ENCODE peak calls at places on chromosomes 6 and 20, in nine cellular contexts. N is astrocyte of the spinal cord, M is mucosa of descending colon, W is AG10803, G is brain microvascular endothelial cell, O is BJ, K is glutamatergic neuron, T is progenitor cell of endocrine pancreas, L is AG09309. D is an unnamed sample.

GRCh38 chr6:143536866-143537691 is 25.6 kb upstream of the FUCA2 start:
- DNase-seq in O (no peak), T (peak; percentile 53), W (peak; percentile 57), G (peak; percentile 45), N (peak; percentile 62), K (peak; percentile 76), M (peak; percentile 83), L (no peak), D (peak; percentile 75)

GRCh38 chr6:130018830-130019795 is 732 bp downstream of the L3MBTL3 start:
- DNase-seq in W (peak; percentile 45), K (peak; percentile 50), G (no peak), L (no peak), N (peak; percentile 34), T (peak; percentile 18), O (no peak), M (peak; percentile 65), D (peak; percentile 68)

GRCh38 chr20:59599941-59600340 is 4.4 kb upstream of the PHACTR3 start:
- DNase-seq in W (no peak), L (no peak), K (no peak), M (no peak), T (no peak), N (no peak), O (no peak), G (no peak), D (no peak)

GRCh38 chr20:63508072-63508768 is 9.3 kb upstream of the EEF1A2 start:
- DNase-seq in N (no peak), M (no peak), O (no peak), G (no peak), K (no peak), T (peak; percentile 7), L (no peak), W (no peak), D (peak; percentile 65)

GRCh38 chr20:24739751-24740150 is 209.3 kb upstream of the CST7 start:
- DNase-seq in L (no peak), T (no peak), G (no peak), W (no peak), O (no peak), K (no peak), N (no peak), M (no peak), D (no peak)

GRCh38 chr6:139027620-139028182 is 844 bp upstream of the ABRACL start:
- DNase-seq in T (no peak), O (no peak), N (no peak), K (peak; percentile 21), M (no peak), W (peak; percentile 25), G (peak; percentile 40), L (no peak), D (no peak)

GRCh38 chr6:158655569-158656450 is 6.0 kb downstream of the SYTL3 start:
- DNase-seq in T (no peak), W (no peak), O (no peak), L (no peak), K (no peak), G (no peak), N (no peak), M (no peak), D (peak; percentile 52)

GRCh38 chr6:116268589-116269293 is 11.0 kb downstream of the TSPYL1 start:
- DNase-seq in T (no peak), L (peak; percentile 42), N (peak; percentile 84), K (no peak), G (peak; percentile 67), O (peak; percentile 29), M (no peak), W (peak; percentile 82), D (no peak)

GRCh38 chr20:965956-966355 is 36.2 kb downstream of the RSPO4 start:
- DNase-seq in L (no peak), O (no peak), M (no peak), K (no peak), T (no peak), W (no peak), G (no peak), N (no peak), D (no peak)

GRCh38 chr6:788058-788457 is 95.1 kb upstream of the EXOC2 start:
- DNase-seq in T (no peak), K (no peak), W (no peak), L (no peak), M (no peak), N (no peak), G (no peak), O (no peak), D (no peak)

GRCh38 chr6:75090574-75090973 is 115.3 kb downstream of the COL12A1 start:
- DNase-seq in K (no peak), T (no peak), N (no peak), M (no peak), W (no peak), L (no peak), G (no peak), O (no peak), D (no peak)

GRCh38 chr6:169618526-169619490 is 83.0 kb downstream of the WDR27 start:
- DNase-seq in O (peak; percentile 93), G (peak; percentile 73), L (peak; percentile 99), N (peak; percentile 96), W (peak; percentile 97), M (no peak), K (no peak), T (no peak), D (no peak)

GRCh38 chr20:21103582-21104465 is 2.3 kb downstream of the LINC00237 start:
- DNase-seq in G (no peak), T (no peak), M (no peak), O (no peak), N (no peak), W (no peak), L (no peak), K (no peak), D (no peak)

GRCh38 chr20:33769032-33769431 is 37.2 kb downstream of the ZNF341 start:
- DNase-seq in G (no peak), L (no peak), N (no peak), T (no peak), W (no peak), K (no peak), M (no peak), O (no peak), D (no peak)

GRCh38 chr6:85464260-85464644 is 14.4 kb downstream of the NT5E start:
- DNase-seq in G (peak; percentile 98), W (peak; percentile 93), N (peak; percentile 99), M (no peak), O (peak; percentile 88), K (no peak), L (peak; percentile 94), T (no peak), D (no peak)

GRCh38 chr6:88365230-88365629 is 199.1 kb upstream of the CNR1 start:
- DNase-seq in K (no peak), M (no peak), L (no peak), T (no peak), O (no peak), N (no peak), W (no peak), G (no peak), D (no peak)

GRCh38 chr6:47922391-47922790 is 140.6 kb downstream of the OPN5 start:
- DNase-seq in M (no peak), G (no peak), T (no peak), N (no peak), W (no peak), K (no peak), O (no peak), L (no peak), D (no peak)

GRCh38 chr20:63351811-63352591 is 9.1 kb downstream of the CHRNA4 start:
- DNase-seq in W (no peak), K (peak; percentile 84), M (no peak), G (no peak), N (no peak), L (no peak), T (no peak), O (no peak), D (no peak)

GRCh38 chr20:48724891-48725588 is 102.8 kb downstream of the PREX1 start:
- DNase-seq in T (no peak), W (no peak), K (no peak), L (no peak), N (no peak), O (no peak), M (no peak), G (no peak), D (no peak)

GRCh38 chr6:159421586-159421985 is 252.4 kb downstream of the FNDC1 start:
- DNase-seq in G (no peak), W (no peak), L (no peak), K (no peak), T (no peak), N (no peak), M (no peak), O (no peak), D (no peak)

GRCh38 chr6:77173472-77174074 is 289.7 kb downstream of the HTR1B start:
- DNase-seq in G (no peak), K (no peak), N (no peak), T (no peak), M (no peak), O (no peak), L (no peak), W (peak; percentile 2), D (no peak)
- TF ChIP-seq CTCF in G (peak; percentile 42), K (no peak), N (peak; percentile 16), T (no peak), M (no peak), O (peak; percentile 18), L (peak; percentile 29), W (peak; percentile 21), D (no peak)

GRCh38 chr6:123777554-123777953 is 26.1 kb upstream of the NKAIN2 start:
- DNase-seq in W (no peak), N (peak; percentile 46), K (no peak), L (no peak), M (no peak), T (no peak), O (no peak), G (no peak), D (no peak)
- TF ChIP-seq CTCF in W (no peak), N (peak; percentile 45), K (no peak), L (no peak), M (no peak), T (no peak), O (no peak), G (peak; percentile 31), D (peak; percentile 23)

DNA sequence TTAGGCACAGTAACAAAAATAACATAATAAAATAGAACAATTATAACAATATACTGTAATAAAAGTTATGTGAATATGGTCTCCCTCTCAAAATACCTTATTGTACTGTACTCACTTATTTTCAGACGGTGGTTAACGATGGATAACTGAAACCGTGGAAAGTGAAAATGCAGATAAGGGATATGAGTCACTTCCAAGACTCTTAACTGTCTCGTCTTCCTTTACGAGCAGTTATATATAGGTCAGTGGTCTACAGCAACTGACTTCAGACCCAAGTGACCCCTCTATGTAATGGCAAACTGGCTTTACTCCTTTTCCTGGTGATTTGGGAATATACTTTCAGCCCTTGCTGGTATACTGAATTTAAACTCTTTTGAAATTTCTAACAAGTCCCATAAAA is 261.4 kb downstream of the SLC35F1 start:
- DNase-seq in M (no peak), G (peak; percentile 16), L (no peak), W (no peak), N (no peak), O (no peak), K (no peak), T (no peak), D (no peak)
- TF ChIP-seq CTCF in M (no peak), G (no peak), L (no peak), W (no peak), N (no peak), O (no peak), K (no peak), T (no peak), D (no peak)

DNA sequence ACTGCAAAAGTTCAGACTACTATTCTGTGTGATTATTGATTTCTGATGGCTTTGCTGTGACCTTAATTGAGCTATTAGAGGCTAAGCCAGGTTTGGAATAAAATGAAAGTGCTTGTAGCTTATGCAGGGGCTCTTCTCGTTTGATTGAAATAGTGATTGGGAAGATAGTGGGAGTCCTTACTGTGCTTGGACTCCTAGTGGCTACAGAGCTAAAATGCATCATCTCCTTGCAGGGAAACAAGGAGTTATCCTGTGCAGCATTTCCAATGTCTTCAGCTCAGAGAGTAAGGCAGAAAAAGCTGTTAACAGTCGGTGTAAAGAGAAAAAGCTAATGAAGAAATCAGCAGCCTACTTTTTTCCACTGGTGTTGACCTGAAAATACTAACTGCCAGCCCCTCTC is 173.5 kb downstream of the SLC35F1 start:
- DNase-seq in O (no peak), N (no peak), L (no peak), K (no peak), W (no peak), T (no peak), G (no peak), M (no peak), D (no peak)
- TF ChIP-seq CTCF in O (no peak), N (peak; percentile 21), L (no peak), K (peak; percentile 44), W (no peak), T (peak; percentile 42), G (peak; percentile 54), M (no peak), D (peak; percentile 63)

D was measured in type B pancreatic cell.